ENCODE peak calls at places on chromosomes 4 and X, in six cellular contexts. U is fibroblast of pulmonary artery, A is gastrocnemius medialis, D is AG10803, R is kidney epithelial cell, V is OCI-LY7. P is an unnamed sample.

GRCh38 chr4:149065753-149066152 is 623.5 kb upstream of the NR3C2 start:
- DNase-seq in V (peak; percentile 26), U (no peak), D (no peak), R (no peak), A (no peak), P (no peak)

GRCh38 chr4:69881173-69881773 is 21.3 kb upstream of the SULT1E1 start:
- DNase-seq in R (no peak), U (peak; percentile 82), D (peak; percentile 48), V (peak; percentile 33), A (no peak), P (no peak)

GRCh38 chr4:88177981-88178632 is 19.7 kb upstream of the ABCG2 start:
- DNase-seq in V (no peak), R (peak; percentile 91), U (peak; percentile 68), A (no peak), D (peak; percentile 77), P (peak; percentile 27)

GRCh38 chr4:687975-688694 is 816 bp downstream of the SLC49A3 start:
- DNase-seq in V (no peak), U (no peak), A (peak; percentile 63), D (no peak), R (no peak), P (no peak)

GRCh38 chrX:130885508-130885907 is 17.5 kb downstream of the ENOX2 start:
- DNase-seq in D (no peak), R (no peak), V (no peak), A (no peak), U (no peak), P (no peak)

GRCh38 chr4:1752284-1753041 is 31.1 kb downstream of the TACC3 start:
- DNase-seq in V (no peak), U (peak; percentile 27), R (no peak), D (no peak), A (no peak), P (no peak)

GRCh38 chr4:36128689-36129088 is 115.6 kb downstream of the ARAP2 start:
- DNase-seq in R (no peak), V (no peak), D (no peak), U (peak; percentile 33), A (no peak), P (no peak)

GRCh38 chr4:169795585-169795984 is 37.8 kb upstream of the HPF1 start:
- DNase-seq in D (peak; percentile 10), V (no peak), A (no peak), U (peak; percentile 18), R (no peak), P (peak; percentile 12)

GRCh38 chr4:183722738-183723560 is 63.9 kb downstream of the TRAPPC11 start:
- DNase-seq in R (no peak), V (no peak), U (peak; percentile 37), A (no peak), D (peak; percentile 2), P (no peak)

GRCh38 chr4:73533515-73534422 is 52.2 kb downstream of the AFM start:
- DNase-seq in D (no peak), R (no peak), A (no peak), U (no peak), V (no peak), P (no peak)

GRCh38 chrX:10175317-10175871 is 18.6 kb downstream of the CLCN4 start:
- DNase-seq in V (no peak), R (no peak), D (peak; percentile 62), A (no peak), U (peak; percentile 67), P (peak; percentile 56)

GRCh38 chr4:184382189-184382846 is 92.0 kb downstream of the IRF2 start:
- DNase-seq in R (no peak), V (peak; percentile 39), A (no peak), U (no peak), D (no peak), P (no peak)

GRCh38 chrX:108081110-108081509 is 10.2 kb downstream of the PSMD10 start:
- DNase-seq in U (no peak), A (no peak), D (no peak), V (no peak), R (no peak), P (no peak)

GRCh38 chrX:30822068-30822671 is 66.9 kb downstream of the TAB3 start:
- DNase-seq in V (peak; percentile 51), R (no peak), D (no peak), A (no peak), U (peak; percentile 9), P (no peak)

GRCh38 chrX:96407501-96407900 is 277.1 kb upstream of the DIAPH2 start:
- DNase-seq in U (peak; percentile 80), V (no peak), R (no peak), D (peak; percentile 69), A (no peak), P (peak; percentile 20)

GRCh38 chr4:149885896-149886295 is 70.3 kb upstream of the IQCM start:
- DNase-seq in U (peak; percentile 38), D (peak; percentile 87), V (no peak), R (no peak), A (no peak), P (no peak)

DNA sequence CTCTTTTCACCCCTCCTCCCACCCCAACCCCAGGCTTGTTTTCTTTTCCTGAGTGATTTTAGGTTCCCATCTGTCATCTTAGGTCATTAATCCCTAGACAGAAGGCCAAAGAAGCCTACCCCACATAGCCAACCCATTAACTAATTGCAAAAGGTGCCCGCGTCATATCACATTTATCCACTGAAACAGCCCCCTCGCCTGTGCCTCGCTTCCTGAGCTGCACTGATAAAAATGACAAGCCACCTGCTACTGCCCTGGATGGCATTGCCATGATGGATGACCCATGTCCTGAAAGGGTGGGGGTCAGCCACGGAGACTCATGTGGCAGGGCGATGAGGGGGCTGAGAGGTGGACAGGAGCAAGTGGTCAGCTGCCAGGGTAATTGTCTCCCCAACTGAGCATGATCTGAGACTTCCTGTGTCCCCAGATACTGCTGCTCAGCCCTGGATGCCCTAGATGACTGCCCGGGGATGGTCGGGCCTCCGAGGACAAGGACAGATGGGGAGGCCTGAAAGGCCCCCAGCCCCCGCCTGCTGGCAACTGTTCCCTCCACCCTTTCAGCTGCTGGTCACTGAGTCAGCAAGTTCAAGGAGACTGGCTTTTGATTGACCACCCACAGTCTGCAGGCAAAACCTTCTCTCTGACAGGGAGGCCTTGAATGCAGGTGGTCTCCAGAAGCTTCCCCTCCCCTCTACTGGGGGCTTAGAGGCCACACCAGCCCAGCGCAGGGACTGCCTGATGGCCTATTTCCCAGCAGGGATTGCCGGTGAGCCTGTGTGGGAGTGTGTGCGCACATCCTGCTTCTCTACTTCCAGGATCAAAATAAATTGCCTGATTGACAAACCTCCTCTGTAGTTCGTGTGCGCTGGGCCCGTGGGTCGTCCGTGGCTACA is 496.3 kb downstream of the BCOR start:
- DNase-seq in R (no peak), U (no peak), A (no peak), D (no peak), V (no peak), P (no peak)
- H3K4me3 ChIP-seq in R (no peak overlapping the region), U (no peak overlapping the region), A (no peak overlapping the region), D (no peak overlapping the region), V (no peak overlapping the region), P (no peak overlapping the region)

GRCh38 chr4:100117749-100118148 is 72.5 kb downstream of the DDIT4L start:
- DNase-seq in U (no peak), A (peak; percentile 21), V (no peak), R (no peak), D (no peak), P (no peak)
- TF ChIP-seq CTCF in U (no peak), A (peak; percentile 23), V (no peak), R (no peak), D (peak; percentile 42), P (no peak)

DNA sequence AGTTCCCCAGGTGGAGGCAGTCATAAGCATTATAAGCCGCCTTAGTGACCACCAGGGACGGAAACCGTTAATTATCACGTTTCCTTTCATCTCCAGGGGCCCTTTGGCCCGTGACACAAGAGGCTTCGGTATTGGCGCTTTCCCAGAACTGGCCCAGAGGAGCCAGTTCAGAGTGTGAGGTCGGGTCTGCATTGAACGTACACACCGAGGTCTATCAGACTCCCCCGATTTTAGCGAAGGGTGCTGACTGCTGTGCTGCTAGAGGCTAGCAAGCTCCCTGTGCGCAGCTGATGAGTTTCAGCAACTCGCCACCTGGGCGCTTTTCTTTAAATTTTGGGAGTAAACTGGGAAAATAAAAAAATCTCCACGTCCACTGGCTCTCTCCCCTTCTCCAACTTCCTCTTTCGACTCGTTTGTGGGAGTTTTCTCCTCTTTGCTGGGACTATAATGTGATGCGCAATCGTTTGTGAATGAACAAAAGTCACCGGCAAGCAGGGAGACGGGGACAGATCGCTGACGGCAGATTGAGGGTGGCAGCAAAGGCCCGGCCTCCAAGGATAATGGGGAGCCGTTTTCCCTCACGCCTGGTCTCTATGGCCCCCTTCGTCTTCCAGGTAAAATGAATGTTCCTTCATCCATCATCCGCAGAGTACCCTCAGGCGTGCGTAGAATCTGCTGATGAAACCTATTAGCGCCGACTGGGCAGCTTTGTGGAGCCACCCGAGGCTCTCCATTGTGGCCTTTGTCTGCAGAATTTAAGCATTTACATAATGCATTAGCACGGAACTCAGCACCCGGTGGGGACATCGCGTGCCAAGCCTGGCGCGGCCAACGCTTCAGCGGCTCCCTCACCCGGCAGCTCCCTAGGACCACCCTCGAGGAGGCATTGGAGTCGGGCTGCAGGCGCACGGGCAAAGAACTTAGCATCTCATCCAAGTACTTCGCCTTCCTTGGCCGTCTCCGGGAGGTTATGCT is 1.6 kb upstream of the LRAT start:
- DNase-seq in R (no peak), U (peak; percentile 9), D (no peak), V (no peak), A (no peak), P (no peak)
- H3K4me3 ChIP-seq in R (peak overlapping the region; percentile 20), U (peak overlapping the region; percentile 3), D (no peak overlapping the region), V (no peak overlapping the region), A (no peak overlapping the region), P (peak overlapping the region; percentile 52)

GRCh38 chr4:156971623-156972369 is at the start of gene PDGFC:
- DNase-seq in D (peak; percentile 68), A (peak; percentile 67), V (no peak), U (peak; percentile 66), R (no peak), P (no peak)
- TF ChIP-seq CTCF in D (peak; percentile 46), A (no peak), V (no peak), U (peak; percentile 33), R (peak; percentile 46), P (peak; percentile 42)

DNA sequence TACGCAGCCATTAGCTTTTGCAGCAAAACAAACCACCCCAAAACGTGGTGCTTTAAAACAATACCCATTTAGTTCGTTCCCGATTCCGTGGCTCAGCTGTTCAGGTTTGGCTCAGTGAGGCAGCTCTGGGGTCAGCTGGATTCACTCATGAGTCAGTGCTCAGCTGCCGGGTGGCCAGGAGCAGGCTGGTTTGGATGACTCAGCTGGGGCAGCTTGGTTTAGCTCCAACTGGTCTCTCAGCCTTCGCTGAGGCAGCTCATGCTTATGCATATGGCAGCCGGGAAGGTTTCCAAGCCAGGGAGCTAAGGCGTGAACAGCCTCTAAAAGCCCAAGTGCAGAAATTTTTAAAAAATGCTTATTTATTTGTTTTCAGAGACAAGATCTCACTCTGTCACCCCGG is 13.3 kb upstream of the CD99 start:
- DNase-seq in D (peak; percentile 99), V (no peak), R (peak; percentile 94), U (peak; percentile 98), A (peak; percentile 92), P (peak; percentile 98)
- H3K4me3 ChIP-seq in D (peak overlapping the region; percentile 51), V (no peak overlapping the region), R (no peak overlapping the region), U (no peak overlapping the region), A (no peak overlapping the region), P (no peak overlapping the region)

P was measured in astrocyte of the cerebellum.